ENCODE peak calls at places on chromosomes 2 and 18, in six cellular contexts. One of them, this sample, is unnamed.
A peak's percentile ranks its signal among the peaks of the same experiment; 100 is the strongest.

GRCh38 chr18:70491734-70492348 is 203.0 kb downstream of the SOCS6 start:
- DNase-seq in stimulated activated CD4-positive, alpha-beta T cell treated with anti-CD3 and anti-CD28 coated beads, TNF-alpha, amount 100 ng/mL, for 48 hours: peak; percentile 8
- DNase-seq in SIG-M5: no peak
- DNase-seq in Peyer's patch: no peak
- DNase-seq in activated T-helper 9 cell treated with anti-CD3 and anti-CD28 coated beads, Interleukin-2, amount 50 U/mL, for 16 hours: peak; percentile 7
- DNase-seq in epithelial cell of esophagus: peak; percentile 63
- DNase-seq in this sample: no peak

GRCh38 chr2:128378231-128379020 is 59.8 kb upstream of the HS6ST1 start:
- DNase-seq in stimulated activated CD4-positive, alpha-beta T cell treated with anti-CD3 and anti-CD28 coated beads, TNF-alpha, amount 100 ng/mL, for 48 hours: no peak
- DNase-seq in SIG-M5: no peak
- DNase-seq in Peyer's patch: no peak
- DNase-seq in activated T-helper 9 cell treated with anti-CD3 and anti-CD28 coated beads, Interleukin-2, amount 50 U/mL, for 16 hours: no peak
- DNase-seq in epithelial cell of esophagus: no peak
- DNase-seq in this sample: peak; percentile 71

GRCh38 chr2:20343128-20343527 is 7.5 kb downstream of the PUM2 start:
- DNase-seq in stimulated activated CD4-positive, alpha-beta T cell treated with anti-CD3 and anti-CD28 coated beads, TNF-alpha, amount 100 ng/mL, for 48 hours: no peak
- DNase-seq in SIG-M5: no peak
- DNase-seq in Peyer's patch: no peak
- DNase-seq in activated T-helper 9 cell treated with anti-CD3 and anti-CD28 coated beads, Interleukin-2, amount 50 U/mL, for 16 hours: no peak
- DNase-seq in epithelial cell of esophagus: peak; percentile 30
- DNase-seq in this sample: no peak

GRCh38 chr2:96685285-96685591 is 42.7 kb downstream of the FER1L5 start:
- DNase-seq in stimulated activated CD4-positive, alpha-beta T cell treated with anti-CD3 and anti-CD28 coated beads, TNF-alpha, amount 100 ng/mL, for 48 hours: no peak
- DNase-seq in SIG-M5: no peak
- DNase-seq in Peyer's patch: peak; percentile 45
- DNase-seq in activated T-helper 9 cell treated with anti-CD3 and anti-CD28 coated beads, Interleukin-2, amount 50 U/mL, for 16 hours: no peak
- DNase-seq in epithelial cell of esophagus: no peak
- DNase-seq in this sample: no peak

GRCh38 chr2:178109813-178110212 is 2.4 kb upstream of the RBM45 start:
- DNase-seq in stimulated activated CD4-positive, alpha-beta T cell treated with anti-CD3 and anti-CD28 coated beads, TNF-alpha, amount 100 ng/mL, for 48 hours: no peak
- DNase-seq in SIG-M5: no peak
- DNase-seq in Peyer's patch: no peak
- DNase-seq in activated T-helper 9 cell treated with anti-CD3 and anti-CD28 coated beads, Interleukin-2, amount 50 U/mL, for 16 hours: no peak
- DNase-seq in epithelial cell of esophagus: peak; percentile 58
- DNase-seq in this sample: no peak

GRCh38 chr2:187716301-187716700 is 162.1 kb upstream of the TFPI start:
- DNase-seq in stimulated activated CD4-positive, alpha-beta T cell treated with anti-CD3 and anti-CD28 coated beads, TNF-alpha, amount 100 ng/mL, for 48 hours: no peak
- DNase-seq in SIG-M5: no peak
- DNase-seq in Peyer's patch: no peak
- DNase-seq in activated T-helper 9 cell treated with anti-CD3 and anti-CD28 coated beads, Interleukin-2, amount 50 U/mL, for 16 hours: no peak
- DNase-seq in epithelial cell of esophagus: no peak
- DNase-seq in this sample: no peak

GRCh38 chr2:190679813-190680591 is 31.1 kb downstream of the NAB1 start:
- DNase-seq in stimulated activated CD4-positive, alpha-beta T cell treated with anti-CD3 and anti-CD28 coated beads, TNF-alpha, amount 100 ng/mL, for 48 hours: no peak
- DNase-seq in SIG-M5: no peak
- DNase-seq in Peyer's patch: peak; percentile 65
- DNase-seq in activated T-helper 9 cell treated with anti-CD3 and anti-CD28 coated beads, Interleukin-2, amount 50 U/mL, for 16 hours: peak; percentile 48
- DNase-seq in epithelial cell of esophagus: peak; percentile 77
- DNase-seq in this sample: no peak

GRCh38 chr18:22110482-22110924 is 58.9 kb upstream of the GATA6 start:
- DNase-seq in stimulated activated CD4-positive, alpha-beta T cell treated with anti-CD3 and anti-CD28 coated beads, TNF-alpha, amount 100 ng/mL, for 48 hours: no peak
- DNase-seq in SIG-M5: no peak
- DNase-seq in Peyer's patch: peak; percentile 62
- DNase-seq in activated T-helper 9 cell treated with anti-CD3 and anti-CD28 coated beads, Interleukin-2, amount 50 U/mL, for 16 hours: no peak
- DNase-seq in epithelial cell of esophagus: no peak
- DNase-seq in this sample: no peak

GRCh38 chr2:155350783-155351580 is 652.5 kb downstream of the KCNJ3 start:
- DNase-seq in stimulated activated CD4-positive, alpha-beta T cell treated with anti-CD3 and anti-CD28 coated beads, TNF-alpha, amount 100 ng/mL, for 48 hours: no peak
- DNase-seq in SIG-M5: no peak
- DNase-seq in Peyer's patch: no peak
- DNase-seq in activated T-helper 9 cell treated with anti-CD3 and anti-CD28 coated beads, Interleukin-2, amount 50 U/mL, for 16 hours: no peak
- DNase-seq in epithelial cell of esophagus: no peak
- DNase-seq in this sample: no peak

GRCh38 chr18:48183613-48184012 is 225.6 kb downstream of the ZBTB7C start:
- DNase-seq in stimulated activated CD4-positive, alpha-beta T cell treated with anti-CD3 and anti-CD28 coated beads, TNF-alpha, amount 100 ng/mL, for 48 hours: no peak
- DNase-seq in SIG-M5: no peak
- DNase-seq in Peyer's patch: no peak
- DNase-seq in activated T-helper 9 cell treated with anti-CD3 and anti-CD28 coated beads, Interleukin-2, amount 50 U/mL, for 16 hours: no peak
- DNase-seq in epithelial cell of esophagus: no peak
- DNase-seq in this sample: peak; percentile 63

GRCh38 chr2:118044849-118045248 is 31.0 kb upstream of the CCDC93 start:
- DNase-seq in stimulated activated CD4-positive, alpha-beta T cell treated with anti-CD3 and anti-CD28 coated beads, TNF-alpha, amount 100 ng/mL, for 48 hours: no peak
- DNase-seq in SIG-M5: no peak
- DNase-seq in Peyer's patch: no peak
- DNase-seq in activated T-helper 9 cell treated with anti-CD3 and anti-CD28 coated beads, Interleukin-2, amount 50 U/mL, for 16 hours: no peak
- DNase-seq in epithelial cell of esophagus: no peak
- DNase-seq in this sample: no peak

GRCh38 chr18:8167036-8167435 is 442.2 kb upstream of the RAB12 start:
- DNase-seq in stimulated activated CD4-positive, alpha-beta T cell treated with anti-CD3 and anti-CD28 coated beads, TNF-alpha, amount 100 ng/mL, for 48 hours: no peak
- DNase-seq in SIG-M5: no peak
- DNase-seq in Peyer's patch: no peak
- DNase-seq in activated T-helper 9 cell treated with anti-CD3 and anti-CD28 coated beads, Interleukin-2, amount 50 U/mL, for 16 hours: no peak
- DNase-seq in epithelial cell of esophagus: no peak
- DNase-seq in this sample: no peak

GRCh38 chr18:63067939-63068338 is 251.6 kb downstream of the BCL2 start:
- DNase-seq in stimulated activated CD4-positive, alpha-beta T cell treated with anti-CD3 and anti-CD28 coated beads, TNF-alpha, amount 100 ng/mL, for 48 hours: no peak
- DNase-seq in SIG-M5: no peak
- DNase-seq in Peyer's patch: no peak
- DNase-seq in activated T-helper 9 cell treated with anti-CD3 and anti-CD28 coated beads, Interleukin-2, amount 50 U/mL, for 16 hours: no peak
- DNase-seq in epithelial cell of esophagus: peak; percentile 75
- DNase-seq in this sample: no peak

GRCh38 chr2:199302851-199303250 is 154.9 kb downstream of the SATB2 start:
- DNase-seq in stimulated activated CD4-positive, alpha-beta T cell treated with anti-CD3 and anti-CD28 coated beads, TNF-alpha, amount 100 ng/mL, for 48 hours: no peak
- DNase-seq in SIG-M5: no peak
- DNase-seq in Peyer's patch: no peak
- DNase-seq in activated T-helper 9 cell treated with anti-CD3 and anti-CD28 coated beads, Interleukin-2, amount 50 U/mL, for 16 hours: no peak
- DNase-seq in epithelial cell of esophagus: no peak
- DNase-seq in this sample: no peak

GRCh38 chr2:127104881-127105655 is 1.9 kb downstream of the BIN1 start:
- DNase-seq in stimulated activated CD4-positive, alpha-beta T cell treated with anti-CD3 and anti-CD28 coated beads, TNF-alpha, amount 100 ng/mL, for 48 hours: no peak
- DNase-seq in SIG-M5: no peak
- DNase-seq in Peyer's patch: peak; percentile 49
- DNase-seq in activated T-helper 9 cell treated with anti-CD3 and anti-CD28 coated beads, Interleukin-2, amount 50 U/mL, for 16 hours: no peak
- DNase-seq in epithelial cell of esophagus: no peak
- DNase-seq in this sample: peak; percentile 62

GRCh38 chr2:27178469-27178868 is 29.7 kb downstream of the TCF23 start:
- DNase-seq in stimulated activated CD4-positive, alpha-beta T cell treated with anti-CD3 and anti-CD28 coated beads, TNF-alpha, amount 100 ng/mL, for 48 hours: no peak
- DNase-seq in SIG-M5: no peak
- DNase-seq in Peyer's patch: no peak
- DNase-seq in activated T-helper 9 cell treated with anti-CD3 and anti-CD28 coated beads, Interleukin-2, amount 50 U/mL, for 16 hours: no peak
- DNase-seq in epithelial cell of esophagus: no peak
- DNase-seq in this sample: no peak

GRCh38 chr2:233691443-233692433 is 952 bp upstream of the UGT1A6 start:
- DNase-seq in stimulated activated CD4-positive, alpha-beta T cell treated with anti-CD3 and anti-CD28 coated beads, TNF-alpha, amount 100 ng/mL, for 48 hours: no peak
- DNase-seq in SIG-M5: no peak
- DNase-seq in Peyer's patch: peak; percentile 61
- DNase-seq in activated T-helper 9 cell treated with anti-CD3 and anti-CD28 coated beads, Interleukin-2, amount 50 U/mL, for 16 hours: no peak
- DNase-seq in epithelial cell of esophagus: peak; percentile 100
- DNase-seq in this sample: no peak

GRCh38 chr18:58609536-58609993 is 19.3 kb downstream of the ALPK2 start:
- DNase-seq in stimulated activated CD4-positive, alpha-beta T cell treated with anti-CD3 and anti-CD28 coated beads, TNF-alpha, amount 100 ng/mL, for 48 hours: no peak
- DNase-seq in SIG-M5: no peak
- DNase-seq in Peyer's patch: no peak
- DNase-seq in activated T-helper 9 cell treated with anti-CD3 and anti-CD28 coated beads, Interleukin-2, amount 50 U/mL, for 16 hours: no peak
- DNase-seq in epithelial cell of esophagus: no peak
- DNase-seq in this sample: no peak

GRCh38 chr2:128754246-128754724 is 435.6 kb upstream of the HS6ST1 start:
- DNase-seq in stimulated activated CD4-positive, alpha-beta T cell treated with anti-CD3 and anti-CD28 coated beads, TNF-alpha, amount 100 ng/mL, for 48 hours: no peak
- DNase-seq in SIG-M5: no peak
- DNase-seq in Peyer's patch: no peak
- DNase-seq in activated T-helper 9 cell treated with anti-CD3 and anti-CD28 coated beads, Interleukin-2, amount 50 U/mL, for 16 hours: no peak
- DNase-seq in epithelial cell of esophagus: no peak
- DNase-seq in this sample: no peak

GRCh38 chr2:70830333-70830732 is 5.3 kb downstream of the CD207 start:
- DNase-seq in stimulated activated CD4-positive, alpha-beta T cell treated with anti-CD3 and anti-CD28 coated beads, TNF-alpha, amount 100 ng/mL, for 48 hours: no peak
- DNase-seq in SIG-M5: no peak
- DNase-seq in Peyer's patch: no peak
- DNase-seq in activated T-helper 9 cell treated with anti-CD3 and anti-CD28 coated beads, Interleukin-2, amount 50 U/mL, for 16 hours: no peak
- DNase-seq in epithelial cell of esophagus: no peak
- DNase-seq in this sample: no peak

GRCh38 chr2:239192975-239193374 is 207.8 kb downstream of the HDAC4 start:
- DNase-seq in stimulated activated CD4-positive, alpha-beta T cell treated with anti-CD3 and anti-CD28 coated beads, TNF-alpha, amount 100 ng/mL, for 48 hours: no peak
- DNase-seq in SIG-M5: no peak
- DNase-seq in Peyer's patch: no peak
- DNase-seq in activated T-helper 9 cell treated with anti-CD3 and anti-CD28 coated beads, Interleukin-2, amount 50 U/mL, for 16 hours: no peak
- DNase-seq in epithelial cell of esophagus: no peak
- DNase-seq in this sample: peak; percentile 5

This sample was measured in coronary artery.